ENCODE peak calls at places on chromosomes 13 and 19, in six cellular contexts. D, C, S, B, F and A are unnamed samples.

GRCh38 chr13:97107815-97108534 is 113.7 kb upstream of the OXGR1 start:
- DNase-seq in D (no peak), B (no peak), S (no peak), C (no peak), F (no peak), A (no peak)

GRCh38 chr19:33887891-33888290 is 91.2 kb downstream of the KCTD15 start:
- DNase-seq in F (no peak), S (no peak), C (no peak), D (no peak), B (no peak), A (no peak)

GRCh38 chr19:48170817-48171347 is 402 bp downstream of the ZSWIM9 start:
- DNase-seq in S (no peak), B (no peak), D (no peak), C (no peak), F (no peak), A (no peak)

GRCh38 chr19:48135411-48135810 is 24.8 kb upstream of the PLA2G4C start:
- DNase-seq in F (no peak), C (no peak), D (peak), S (peak), B (peak), A (no peak)

GRCh38 chr19:18966304-18966703 is 25.3 kb upstream of the HOMER3 start:
- DNase-seq in F (no peak), S (no peak), B (peak), D (no peak), C (no peak), A (no peak)

GRCh38 chr19:35879770-35880317 is 11.5 kb downstream of the APLP1 start:
- DNase-seq in S (peak), C (peak), F (peak), D (peak), B (peak), A (no peak)

GRCh38 chr19:48627211-48627864 is 8.0 kb downstream of the SPHK2 start:
- DNase-seq in B (peak), F (peak), S (no peak), C (no peak), D (no peak), A (no peak)

GRCh38 chr19:41377977-41378707 is 1.8 kb downstream of the TMEM91 start:
- DNase-seq in C (no peak), F (no peak), S (no peak), B (no peak), D (peak), A (no peak)

GRCh38 chr13:100347941-100348340 is 240.6 kb downstream of the GGACT start:
- DNase-seq in D (no peak), S (peak), B (no peak), C (peak), F (no peak), A (no peak)
- TF ChIP-seq MYC in D (no peak), S (no peak), B (no peak), C (no peak), F (no peak), A (no peak)

DNA sequence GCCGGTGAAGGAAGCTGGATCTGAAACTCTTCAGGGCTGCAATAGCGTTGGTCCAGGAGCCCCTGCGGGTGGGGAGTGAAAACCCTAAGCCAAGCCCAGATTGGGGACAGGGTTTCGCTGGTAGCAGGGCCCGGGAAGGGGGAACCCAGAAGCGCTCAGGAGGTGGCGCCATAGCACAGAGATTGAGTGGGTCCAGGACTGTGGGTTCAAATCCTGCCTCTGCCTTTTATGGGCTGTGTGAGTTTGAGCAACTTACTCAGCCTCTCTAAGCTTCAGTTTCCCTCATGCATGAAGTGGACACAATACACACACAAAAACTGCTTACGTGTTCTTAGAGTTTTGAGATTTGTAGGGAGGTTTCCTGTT is 8.3 kb upstream of the SYCN start:
- DNase-seq in F (no peak), D (peak), S (no peak), C (peak), B (peak), A (peak)
- TF ChIP-seq MYC in F (no peak), D (peak), S (no peak), C (no peak), B (no peak), A (no peak)

GRCh38 chr13:60352644-60353043 is 44.4 kb upstream of the TDRD3 start:
- DNase-seq in F (no peak), B (no peak), D (no peak), C (no peak), S (no peak), A (no peak)

GRCh38 chr13:60348097-60348496 is 48.9 kb upstream of the TDRD3 start:
- DNase-seq in F (no peak), C (no peak), D (no peak), B (no peak), S (no peak), A (no peak)

GRCh38 chr13:60351326-60351725 is 45.7 kb upstream of the TDRD3 start:
- DNase-seq in C (no peak), S (peak), D (no peak), B (no peak), F (no peak), A (no peak)

GRCh38 chr13:60347174-60347573 is 49.8 kb upstream of the TDRD3 start:
- DNase-seq in B (no peak), S (no peak), F (no peak), C (no peak), D (no peak), A (no peak)

GRCh38 chr13:60351816-60352215 is 45.2 kb upstream of the TDRD3 start:
- DNase-seq in F (no peak), C (no peak), S (no peak), D (no peak), B (no peak), A (no peak)
- TF ChIP-seq MYC in F (no peak), C (no peak), S (no peak), D (no peak), B (no peak), A (no peak)

GRCh38 chr13:24063281-24063851 is 97.2 kb upstream of the SPATA13 start:
- DNase-seq in D (no peak), F (no peak), C (no peak), B (peak), S (peak), A (no peak)

GRCh38 chr13:24068472-24068871 is 92.0 kb upstream of the SPATA13 start:
- DNase-seq in S (no peak), D (no peak), B (no peak), F (no peak), C (no peak), A (no peak)

GRCh38 chr13:24064258-24064860 is 96.2 kb upstream of the SPATA13 start:
- DNase-seq in D (no peak), B (peak), S (no peak), C (no peak), F (no peak), A (no peak)

GRCh38 chr13:24065172-24065571 is 95.3 kb upstream of the SPATA13 start:
- DNase-seq in B (no peak), C (no peak), S (no peak), F (no peak), D (no peak), A (no peak)

GRCh38 chr13:24066405-24067292 is 93.9 kb upstream of the SPATA13 start:
- DNase-seq in D (no peak), C (no peak), S (no peak), B (no peak), F (no peak), A (no peak)
- TF ChIP-seq MYC in D (no peak), C (no peak), S (no peak), B (no peak), F (no peak), A (no peak)